ENCODE peak calls at places on chromosomes 1 and 21, in seven cellular contexts. One of them, this sample, is unnamed.

GRCh38 chr1:172238969-172239368 is 181.5 kb upstream of the C1orf105 start:
- DNase-seq in GM23248: no peak
- DNase-seq in neural progenitor cell: no peak
- DNase-seq in neuronal stem cell: no peak
- DNase-seq in endothelial cell of umbilical vein: no peak
- DNase-seq in mesenchymal stem cell: no peak
- DNase-seq in PC-3: no peak
- DNase-seq in this sample: no peak

GRCh38 chr1:227318003-227318851 is at the start of gene CDC42BPA:
- DNase-seq in GM23248: peak; percentile 93
- DNase-seq in neural progenitor cell: peak; percentile 92
- DNase-seq in neuronal stem cell: peak; percentile 77
- DNase-seq in endothelial cell of umbilical vein: peak; percentile 93
- DNase-seq in mesenchymal stem cell: peak; percentile 93
- DNase-seq in PC-3: peak; percentile 96
- DNase-seq in this sample: peak; percentile 80

GRCh38 chr21:41163086-41163485 is 4.9 kb upstream of the BACE2 start:
- DNase-seq in GM23248: no peak
- DNase-seq in neural progenitor cell: no peak
- DNase-seq in neuronal stem cell: no peak
- DNase-seq in endothelial cell of umbilical vein: no peak
- DNase-seq in mesenchymal stem cell: no peak
- DNase-seq in PC-3: no peak
- DNase-seq in this sample: no peak

GRCh38 chr1:26705788-26706237 is 10.0 kb downstream of the ARID1A start:
- DNase-seq in GM23248: peak; percentile 83
- DNase-seq in neural progenitor cell: no peak
- DNase-seq in neuronal stem cell: no peak
- DNase-seq in endothelial cell of umbilical vein: peak; percentile 59
- DNase-seq in mesenchymal stem cell: peak; percentile 48
- DNase-seq in PC-3: peak; percentile 98
- DNase-seq in this sample: peak; percentile 94

GRCh38 chr1:61332196-61332753 is 249.9 kb downstream of the NFIA start:
- DNase-seq in GM23248: no peak
- DNase-seq in neural progenitor cell: no peak
- DNase-seq in neuronal stem cell: no peak
- DNase-seq in endothelial cell of umbilical vein: peak; percentile 13
- DNase-seq in mesenchymal stem cell: no peak
- DNase-seq in PC-3: no peak
- DNase-seq in this sample: no peak

GRCh38 chr1:99768525-99769382 is 2.3 kb upstream of the FRRS1 start:
- DNase-seq in GM23248: no peak
- DNase-seq in neural progenitor cell: no peak
- DNase-seq in neuronal stem cell: no peak
- DNase-seq in endothelial cell of umbilical vein: no peak
- DNase-seq in mesenchymal stem cell: peak; percentile 39
- DNase-seq in PC-3: no peak
- DNase-seq in this sample: peak; percentile 50

GRCh38 chr1:172779501-172779900 is 120.6 kb downstream of the FASLG start:
- DNase-seq in GM23248: peak; percentile 11
- DNase-seq in neural progenitor cell: no peak
- DNase-seq in neuronal stem cell: no peak
- DNase-seq in endothelial cell of umbilical vein: no peak
- DNase-seq in mesenchymal stem cell: peak; percentile 72
- DNase-seq in PC-3: no peak
- DNase-seq in this sample: no peak

GRCh38 chr1:1156140-1157032 is 17.3 kb upstream of the TTLL10 start:
- DNase-seq in GM23248: no peak
- DNase-seq in neural progenitor cell: no peak
- DNase-seq in neuronal stem cell: no peak
- DNase-seq in endothelial cell of umbilical vein: no peak
- DNase-seq in mesenchymal stem cell: no peak
- DNase-seq in PC-3: no peak
- DNase-seq in this sample: no peak

GRCh38 chr1:236841341-236841740 is 46.2 kb downstream of the MTR start:
- DNase-seq in GM23248: no peak
- DNase-seq in neural progenitor cell: no peak
- DNase-seq in neuronal stem cell: no peak
- DNase-seq in endothelial cell of umbilical vein: no peak
- DNase-seq in mesenchymal stem cell: no peak
- DNase-seq in PC-3: no peak
- DNase-seq in this sample: no peak

GRCh38 chr21:46080171-46081021 is 17.5 kb upstream of the COL6A2 start:
- DNase-seq in GM23248: peak; percentile 52
- DNase-seq in neural progenitor cell: no peak
- DNase-seq in neuronal stem cell: no peak
- DNase-seq in endothelial cell of umbilical vein: no peak
- DNase-seq in mesenchymal stem cell: no peak
- DNase-seq in PC-3: no peak
- DNase-seq in this sample: no peak

GRCh38 chr1:59125711-59126320 is 171.1 kb upstream of the FGGY start:
- DNase-seq in GM23248: peak; percentile 35
- DNase-seq in neural progenitor cell: no peak
- DNase-seq in neuronal stem cell: no peak
- DNase-seq in endothelial cell of umbilical vein: peak; percentile 19
- DNase-seq in mesenchymal stem cell: no peak
- DNase-seq in PC-3: no peak
- DNase-seq in this sample: peak; percentile 58

GRCh38 chr1:62515055-62515454 is 78.2 kb downstream of the USP1 start:
- DNase-seq in GM23248: peak; percentile 50
- DNase-seq in neural progenitor cell: no peak
- DNase-seq in neuronal stem cell: no peak
- DNase-seq in endothelial cell of umbilical vein: no peak
- DNase-seq in mesenchymal stem cell: peak; percentile 43
- DNase-seq in PC-3: no peak
- DNase-seq in this sample: no peak

GRCh38 chr1:209556159-209556690 is 27.3 kb upstream of the CAMK1G start:
- DNase-seq in GM23248: no peak
- DNase-seq in neural progenitor cell: peak; percentile 47
- DNase-seq in neuronal stem cell: peak; percentile 30
- DNase-seq in endothelial cell of umbilical vein: no peak
- DNase-seq in mesenchymal stem cell: no peak
- DNase-seq in PC-3: no peak
- DNase-seq in this sample: no peak

GRCh38 chr21:29078884-29079765 is 5.7 kb upstream of the CCT8 start:
- DNase-seq in GM23248: no peak
- DNase-seq in neural progenitor cell: no peak
- DNase-seq in neuronal stem cell: no peak
- DNase-seq in endothelial cell of umbilical vein: no peak
- DNase-seq in mesenchymal stem cell: peak; percentile 29
- DNase-seq in PC-3: peak; percentile 32
- DNase-seq in this sample: peak; percentile 14

GRCh38 chr1:1874901-1875300 is 16.0 kb downstream of the GNB1 start:
- DNase-seq in GM23248: no peak
- DNase-seq in neural progenitor cell: no peak
- DNase-seq in neuronal stem cell: no peak
- DNase-seq in endothelial cell of umbilical vein: no peak
- DNase-seq in mesenchymal stem cell: no peak
- DNase-seq in PC-3: no peak
- DNase-seq in this sample: no peak

GRCh38 chr1:172449585-172450523 is 6.0 kb upstream of the PIGC start:
- DNase-seq in GM23248: peak; percentile 83
- DNase-seq in neural progenitor cell: peak; percentile 86
- DNase-seq in neuronal stem cell: peak; percentile 54
- DNase-seq in endothelial cell of umbilical vein: peak; percentile 61
- DNase-seq in mesenchymal stem cell: peak; percentile 77
- DNase-seq in PC-3: peak; percentile 97
- DNase-seq in this sample: no peak

GRCh38 chr1:86429830-86430229 is 5.9 kb downstream of the CLCA2 start:
- DNase-seq in GM23248: peak; percentile 96
- DNase-seq in neural progenitor cell: no peak
- DNase-seq in neuronal stem cell: no peak
- DNase-seq in endothelial cell of umbilical vein: peak; percentile 81
- DNase-seq in mesenchymal stem cell: peak; percentile 96
- DNase-seq in PC-3: peak; percentile 94
- DNase-seq in this sample: peak; percentile 93

GRCh38 chr1:155840391-155840790 is 16.6 kb downstream of the GON4L start:
- DNase-seq in GM23248: no peak
- DNase-seq in neural progenitor cell: no peak
- DNase-seq in neuronal stem cell: no peak
- DNase-seq in endothelial cell of umbilical vein: no peak
- DNase-seq in mesenchymal stem cell: no peak
- DNase-seq in PC-3: no peak
- DNase-seq in this sample: no peak

GRCh38 chr1:173870252-173871075 is 2.3 kb downstream of the ZBTB37 start:
- DNase-seq in GM23248: no peak
- DNase-seq in neural progenitor cell: no peak
- DNase-seq in neuronal stem cell: no peak
- DNase-seq in endothelial cell of umbilical vein: peak; percentile 96
- DNase-seq in mesenchymal stem cell: no peak
- DNase-seq in PC-3: no peak
- DNase-seq in this sample: no peak

GRCh38 chr1:20343149-20343936 is 52.7 kb downstream of the VWA5B1 start:
- DNase-seq in GM23248: no peak
- DNase-seq in neural progenitor cell: peak; percentile 89
- DNase-seq in neuronal stem cell: peak; percentile 76
- DNase-seq in endothelial cell of umbilical vein: no peak
- DNase-seq in mesenchymal stem cell: no peak
- DNase-seq in PC-3: no peak
- DNase-seq in this sample: no peak

GRCh38 chr1:112522621-112523020 is 13.9 kb downstream of the WNT2B start:
- DNase-seq in GM23248: peak; percentile 87
- DNase-seq in neural progenitor cell: no peak
- DNase-seq in neuronal stem cell: no peak
- DNase-seq in endothelial cell of umbilical vein: no peak
- DNase-seq in mesenchymal stem cell: peak; percentile 96
- DNase-seq in PC-3: peak; percentile 42
- DNase-seq in this sample: peak; percentile 97

GRCh38 chr1:233355841-233356704 is 28.5 kb downstream of the MAP3K21 start:
- DNase-seq in GM23248: no peak
- DNase-seq in neural progenitor cell: no peak
- DNase-seq in neuronal stem cell: no peak
- DNase-seq in endothelial cell of umbilical vein: no peak
- DNase-seq in mesenchymal stem cell: no peak
- DNase-seq in PC-3: no peak
- DNase-seq in this sample: no peak

GRCh38 chr1:145963218-145964019 is 956 bp downstream of the ANKRD34A start:
- DNase-seq in GM23248: peak; percentile 61
- DNase-seq in neural progenitor cell: no peak
- DNase-seq in neuronal stem cell: no peak
- DNase-seq in endothelial cell of umbilical vein: no peak
- DNase-seq in mesenchymal stem cell: peak; percentile 70
- DNase-seq in PC-3: peak; percentile 83
- DNase-seq in this sample: peak; percentile 70

GRCh38 chr1:184019066-184019465 is 18.5 kb downstream of the COLGALT2 start:
- DNase-seq in GM23248: no peak
- DNase-seq in neural progenitor cell: no peak
- DNase-seq in neuronal stem cell: no peak
- DNase-seq in endothelial cell of umbilical vein: no peak
- DNase-seq in mesenchymal stem cell: no peak
- DNase-seq in PC-3: no peak
- DNase-seq in this sample: no peak

DNA sequence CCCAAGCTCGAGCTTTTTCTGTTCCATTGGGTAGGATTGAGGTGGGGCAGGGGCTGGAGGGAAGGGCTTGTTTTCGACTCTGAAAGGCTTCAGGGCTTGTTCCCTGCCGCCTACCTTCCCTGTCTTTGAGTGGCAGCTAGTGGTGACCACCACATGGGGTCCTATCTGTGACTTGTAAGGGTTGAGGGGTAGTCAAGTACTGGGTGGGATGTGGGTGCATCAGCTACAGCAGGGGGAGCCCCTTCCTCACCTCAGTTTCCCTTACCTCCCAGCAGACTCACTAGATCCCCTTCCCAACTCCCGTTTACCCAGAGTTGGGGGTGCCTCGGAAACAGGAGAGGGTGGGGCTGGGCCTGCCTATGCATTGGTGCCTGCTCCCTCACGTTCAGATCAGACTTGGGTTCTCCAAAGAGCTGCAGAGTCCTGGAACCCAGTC is 5.9 kb downstream of the FOXO6 start:
- DNase-seq in GM23248: no peak
- DNase-seq in neural progenitor cell: no peak
- DNase-seq in neuronal stem cell: no peak
- DNase-seq in endothelial cell of umbilical vein: no peak
- DNase-seq in mesenchymal stem cell: no peak
- DNase-seq in PC-3: no peak
- DNase-seq in this sample: no peak
- H2AFZ ChIP-seq in GM23248: no peak overlapping the region
- H2AFZ ChIP-seq in neural progenitor cell: peak overlapping the region; percentile 72
- H2AFZ ChIP-seq in neuronal stem cell: peak overlapping the region; percentile 59
- H2AFZ ChIP-seq in endothelial cell of umbilical vein: no peak overlapping the region
- H2AFZ ChIP-seq in mesenchymal stem cell: no peak overlapping the region
- H2AFZ ChIP-seq in PC-3: peak overlapping the region; percentile 53
- H2AFZ ChIP-seq in this sample: no peak overlapping the region

DNA sequence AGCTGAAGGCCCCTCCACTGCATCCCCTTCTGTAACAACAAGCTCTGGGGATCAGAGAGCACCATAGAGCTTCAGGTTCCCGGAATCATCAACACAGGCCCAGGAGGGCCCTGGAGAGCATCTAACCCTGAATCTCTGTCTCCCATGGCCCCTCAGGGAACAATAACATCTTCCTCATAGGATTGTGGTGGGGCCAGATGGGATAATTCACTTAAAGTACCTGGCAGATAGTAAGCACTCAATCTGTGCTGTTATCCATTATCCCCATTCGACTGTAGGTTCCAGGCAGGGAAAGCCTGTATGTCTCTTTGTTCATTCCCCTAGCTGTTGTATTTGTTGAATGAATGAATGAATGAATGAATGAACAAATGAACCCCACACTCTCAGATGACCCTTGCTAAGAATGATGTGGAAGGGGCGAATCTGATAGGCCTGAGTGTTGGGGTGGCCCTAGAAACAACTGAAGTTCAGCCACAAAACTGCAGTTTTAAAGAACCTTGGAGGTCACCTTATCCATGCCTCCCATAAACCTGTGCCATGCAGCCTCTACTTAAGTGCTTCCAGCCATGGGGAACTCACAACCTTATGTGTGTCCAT is 14.5 kb downstream of the LAPTM5 start:
- DNase-seq in GM23248: no peak
- DNase-seq in neural progenitor cell: no peak
- DNase-seq in neuronal stem cell: no peak
- DNase-seq in endothelial cell of umbilical vein: no peak
- DNase-seq in mesenchymal stem cell: no peak
- DNase-seq in PC-3: no peak
- DNase-seq in this sample: no peak
- H3K9ac ChIP-seq in GM23248: no peak overlapping the region
- H3K9ac ChIP-seq in neural progenitor cell: no peak overlapping the region
- H3K9ac ChIP-seq in neuronal stem cell: no peak overlapping the region
- H3K9ac ChIP-seq in endothelial cell of umbilical vein: no peak overlapping the region
- H3K9ac ChIP-seq in mesenchymal stem cell: no peak overlapping the region
- H3K9ac ChIP-seq in PC-3: no peak overlapping the region
- H3K9ac ChIP-seq in this sample: no peak overlapping the region

GRCh38 chr1:31703431-31704260 is at the start of gene COL16A1:
- DNase-seq in GM23248: peak; percentile 86
- DNase-seq in neural progenitor cell: peak; percentile 54
- DNase-seq in neuronal stem cell: no peak
- DNase-seq in endothelial cell of umbilical vein: no peak
- DNase-seq in mesenchymal stem cell: peak; percentile 67
- DNase-seq in PC-3: no peak
- DNase-seq in this sample: peak; percentile 49
- H3K4me1 ChIP-seq in GM23248: peaks cover 65% of the 10 kb centered on the region
- H3K4me1 ChIP-seq in neural progenitor cell: peaks cover 19% of the 10 kb centered on the region
- H3K4me1 ChIP-seq in neuronal stem cell: peaks cover 11% of the 10 kb centered on the region
- H3K4me1 ChIP-seq in endothelial cell of umbilical vein: peaks cover 9% of the 10 kb centered on the region
- H3K4me1 ChIP-seq in mesenchymal stem cell: peaks cover 79% of the 10 kb centered on the region
- H3K4me1 ChIP-seq in PC-3: peaks cover 51% of the 10 kb centered on the region
- H3K4me1 ChIP-seq in this sample: peaks cover 78% of the 10 kb centered on the region

GRCh38 chr21:37276377-37276776 is 9.2 kb upstream of the VPS26C start:
- DNase-seq in GM23248: no peak
- DNase-seq in neural progenitor cell: no peak
- DNase-seq in neuronal stem cell: no peak
- DNase-seq in endothelial cell of umbilical vein: no peak
- DNase-seq in mesenchymal stem cell: no peak
- DNase-seq in PC-3: no peak
- DNase-seq in this sample: no peak
- H2AFZ ChIP-seq in GM23248: no peak overlapping the region
- H2AFZ ChIP-seq in neural progenitor cell: no peak overlapping the region
- H2AFZ ChIP-seq in neuronal stem cell: no peak overlapping the region
- H2AFZ ChIP-seq in endothelial cell of umbilical vein: no peak overlapping the region
- H2AFZ ChIP-seq in mesenchymal stem cell: no peak overlapping the region
- H2AFZ ChIP-seq in PC-3: no peak overlapping the region
- H2AFZ ChIP-seq in this sample: no peak overlapping the region

This sample was measured in astrocyte.